ENCODE peak calls at places on chromosomes 12 and 14, in four cellular contexts. J is GM06990, B is GM13976, C is SIG-M5. S is an unnamed sample.

GRCh38 chr12:66149702-66150398 is 19.3 kb upstream of the LLPH start:
- DNase-seq in J (no peak), B (no peak), C (peak), S (no peak)

GRCh38 chr14:72692678-72693077 is 201.2 kb downstream of the DPF3 start:
- DNase-seq in J (no peak), B (no peak), C (no peak), S (peak)

GRCh38 chr14:55136868-55137785 is 8.1 kb downstream of the LGALS3 start:
- DNase-seq in J (no peak), B (no peak), C (no peak), S (peak)

GRCh38 chr12:13234045-13234641 is 37.6 kb downstream of the EMP1 start:
- DNase-seq in J (no peak), B (peak), C (no peak), S (peak)

GRCh38 chr12:34625116-34625515 is 602.8 kb downstream of the ALG10 start:
- DNase-seq in J (no peak), B (peak), C (no peak), S (no peak)

GRCh38 chr14:99430491-99430890 is 50.2 kb downstream of the SETD3 start:
- DNase-seq in J (no peak), B (no peak), C (no peak), S (peak)

GRCh38 chr14:74793506-74794155 is 30.5 kb downstream of the YLPM1 start:
- DNase-seq in J (no peak), B (no peak), C (no peak), S (peak)

GRCh38 chr14:22300646-22301045 is 288.4 kb downstream of the DAD1 start:
- DNase-seq in J (no peak), B (no peak), C (no peak), S (no peak)

GRCh38 chr12:110253176-110253575 is 27.9 kb upstream of the ATP2A2 start:
- DNase-seq in J (no peak), B (no peak), C (no peak), S (peak)

GRCh38 chr14:104898195-104898558 is 26.5 kb upstream of the PLD4 start:
- DNase-seq in J (no peak), B (peak), C (no peak), S (no peak)

GRCh38 chr12:90188857-90189256 is 480.2 kb upstream of the ATP2B1 start:
- DNase-seq in J (no peak), B (no peak), C (no peak), S (no peak)

GRCh38 chr14:88194531-88194930 is 128.5 kb downstream of the KCNK10 start:
- DNase-seq in J (no peak), B (no peak), C (no peak), S (no peak)

GRCh38 chr14:33287204-33287603 is 348.5 kb downstream of the NPAS3 start:
- DNase-seq in J (no peak), B (no peak), C (no peak), S (peak)

GRCh38 chr12:116314477-116314876 is 37.0 kb upstream of the MED13L start:
- DNase-seq in J (no peak), B (no peak), C (no peak), S (no peak)

GRCh38 chr12:111544032-111544431 is 55.1 kb downstream of the ATXN2 start:
- DNase-seq in J (no peak), B (no peak), C (no peak), S (no peak)

GRCh38 chr14:51094282-51094821 is 553 bp downstream of the TRIM9 start:
- DNase-seq in J (no peak), B (peak), C (no peak), S (peak)

GRCh38 chr12:131493068-131493826 is 217.6 kb upstream of the SFSWAP start:
- DNase-seq in J (no peak), B (no peak), C (no peak), S (no peak)

GRCh38 chr12:4539167-4539870 is 629 bp downstream of the RAD51AP1 start:
- DNase-seq in J (no peak), B (no peak), C (no peak), S (peak)